ENCODE peak calls at places on chromosomes 1 and 21, in ten cellular contexts. One of them, this sample, is unnamed.

GRCh38 chr1:159962176-159962575 is 8.1 kb upstream of the SLAMF9 start:
- DNase-seq in iris pigment epithelial cell: no peak
- DNase-seq in neural progenitor cell: no peak
- DNase-seq in GDM1: no peak
- DNase-seq in posterior vena cava: no peak
- DNase-seq in ELF-1: no peak
- DNase-seq in tibial artery: no peak
- DNase-seq in Jurkat, Clone E6-1: no peak
- DNase-seq in AG09309: no peak
- DNase-seq in stimulated activated CD4-positive, alpha-beta T cell treated with anti-CD3 and anti-CD28 coated beads, Interleukin-4, amount 100 ng/mL, for 1 hour: no peak
- DNase-seq in this sample: no peak

GRCh38 chr1:200468264-200469001 is 58.6 kb upstream of the ZNF281 start:
- DNase-seq in iris pigment epithelial cell: no peak
- DNase-seq in neural progenitor cell: no peak
- DNase-seq in GDM1: no peak
- DNase-seq in posterior vena cava: no peak
- DNase-seq in ELF-1: no peak
- DNase-seq in tibial artery: no peak
- DNase-seq in Jurkat, Clone E6-1: no peak
- DNase-seq in AG09309: no peak
- DNase-seq in stimulated activated CD4-positive, alpha-beta T cell treated with anti-CD3 and anti-CD28 coated beads, Interleukin-4, amount 100 ng/mL, for 1 hour: no peak
- DNase-seq in this sample: no peak

GRCh38 chr1:24944318-24944717 is 14.2 kb upstream of the RUNX3 start:
- DNase-seq in iris pigment epithelial cell: no peak
- DNase-seq in neural progenitor cell: no peak
- DNase-seq in GDM1: no peak
- DNase-seq in posterior vena cava: no peak
- DNase-seq in ELF-1: no peak
- DNase-seq in tibial artery: no peak
- DNase-seq in Jurkat, Clone E6-1: no peak
- DNase-seq in AG09309: no peak
- DNase-seq in stimulated activated CD4-positive, alpha-beta T cell treated with anti-CD3 and anti-CD28 coated beads, Interleukin-4, amount 100 ng/mL, for 1 hour: no peak
- DNase-seq in this sample: no peak

GRCh38 chr1:2865000-2865399 is 63.5 kb upstream of the TTC34 start:
- DNase-seq in iris pigment epithelial cell: no peak
- DNase-seq in neural progenitor cell: no peak
- DNase-seq in GDM1: no peak
- DNase-seq in posterior vena cava: no peak
- DNase-seq in ELF-1: no peak
- DNase-seq in tibial artery: no peak
- DNase-seq in Jurkat, Clone E6-1: no peak
- DNase-seq in AG09309: no peak
- DNase-seq in stimulated activated CD4-positive, alpha-beta T cell treated with anti-CD3 and anti-CD28 coated beads, Interleukin-4, amount 100 ng/mL, for 1 hour: no peak
- DNase-seq in this sample: no peak

GRCh38 chr1:21598417-21598816 is 70.7 kb downstream of the RAP1GAP start:
- DNase-seq in iris pigment epithelial cell: no peak
- DNase-seq in neural progenitor cell: no peak
- DNase-seq in GDM1: no peak
- DNase-seq in posterior vena cava: no peak
- DNase-seq in ELF-1: no peak
- DNase-seq in tibial artery: no peak
- DNase-seq in Jurkat, Clone E6-1: no peak
- DNase-seq in AG09309: no peak
- DNase-seq in stimulated activated CD4-positive, alpha-beta T cell treated with anti-CD3 and anti-CD28 coated beads, Interleukin-4, amount 100 ng/mL, for 1 hour: no peak
- DNase-seq in this sample: no peak

GRCh38 chr1:182806015-182806678 is 16.6 kb downstream of the NPL start:
- DNase-seq in iris pigment epithelial cell: no peak
- DNase-seq in neural progenitor cell: peak
- DNase-seq in GDM1: no peak
- DNase-seq in posterior vena cava: no peak
- DNase-seq in ELF-1: peak
- DNase-seq in tibial artery: no peak
- DNase-seq in Jurkat, Clone E6-1: no peak
- DNase-seq in AG09309: no peak
- DNase-seq in stimulated activated CD4-positive, alpha-beta T cell treated with anti-CD3 and anti-CD28 coated beads, Interleukin-4, amount 100 ng/mL, for 1 hour: no peak
- DNase-seq in this sample: no peak

GRCh38 chr1:45945426-45945825 is 142.0 kb downstream of the MAST2 start:
- DNase-seq in iris pigment epithelial cell: peak
- DNase-seq in neural progenitor cell: no peak
- DNase-seq in GDM1: no peak
- DNase-seq in posterior vena cava: no peak
- DNase-seq in ELF-1: no peak
- DNase-seq in tibial artery: no peak
- DNase-seq in Jurkat, Clone E6-1: no peak
- DNase-seq in AG09309: no peak
- DNase-seq in stimulated activated CD4-positive, alpha-beta T cell treated with anti-CD3 and anti-CD28 coated beads, Interleukin-4, amount 100 ng/mL, for 1 hour: no peak
- DNase-seq in this sample: no peak

GRCh38 chr21:45975017-45975595 is 6.5 kb upstream of the COL6A1 start:
- DNase-seq in iris pigment epithelial cell: no peak
- DNase-seq in neural progenitor cell: peak
- DNase-seq in GDM1: no peak
- DNase-seq in posterior vena cava: peak
- DNase-seq in ELF-1: peak
- DNase-seq in tibial artery: peak
- DNase-seq in Jurkat, Clone E6-1: no peak
- DNase-seq in AG09309: no peak
- DNase-seq in stimulated activated CD4-positive, alpha-beta T cell treated with anti-CD3 and anti-CD28 coated beads, Interleukin-4, amount 100 ng/mL, for 1 hour: no peak
- DNase-seq in this sample: no peak

GRCh38 chr21:46109251-46110221 is 11.6 kb downstream of the COL6A2 start:
- DNase-seq in iris pigment epithelial cell: no peak
- DNase-seq in neural progenitor cell: no peak
- DNase-seq in GDM1: no peak
- DNase-seq in posterior vena cava: peak
- DNase-seq in ELF-1: peak
- DNase-seq in tibial artery: no peak
- DNase-seq in Jurkat, Clone E6-1: no peak
- DNase-seq in AG09309: no peak
- DNase-seq in stimulated activated CD4-positive, alpha-beta T cell treated with anti-CD3 and anti-CD28 coated beads, Interleukin-4, amount 100 ng/mL, for 1 hour: no peak
- DNase-seq in this sample: no peak

GRCh38 chr1:153945131-153945794 is 1.3 kb downstream of the DENND4B start:
- DNase-seq in iris pigment epithelial cell: peak
- DNase-seq in neural progenitor cell: peak
- DNase-seq in GDM1: peak
- DNase-seq in posterior vena cava: peak
- DNase-seq in ELF-1: no peak
- DNase-seq in tibial artery: peak
- DNase-seq in Jurkat, Clone E6-1: peak
- DNase-seq in AG09309: no peak
- DNase-seq in stimulated activated CD4-positive, alpha-beta T cell treated with anti-CD3 and anti-CD28 coated beads, Interleukin-4, amount 100 ng/mL, for 1 hour: peak
- DNase-seq in this sample: peak

GRCh38 chr1:232965124-232965911 is 14.9 kb downstream of the NTPCR start:
- DNase-seq in iris pigment epithelial cell: no peak
- DNase-seq in neural progenitor cell: no peak
- DNase-seq in GDM1: peak
- DNase-seq in posterior vena cava: no peak
- DNase-seq in ELF-1: no peak
- DNase-seq in tibial artery: no peak
- DNase-seq in Jurkat, Clone E6-1: peak
- DNase-seq in AG09309: no peak
- DNase-seq in stimulated activated CD4-positive, alpha-beta T cell treated with anti-CD3 and anti-CD28 coated beads, Interleukin-4, amount 100 ng/mL, for 1 hour: no peak
- DNase-seq in this sample: no peak

GRCh38 chr1:201328576-201328975 is 45.3 kb downstream of the PKP1 start:
- DNase-seq in iris pigment epithelial cell: no peak
- DNase-seq in neural progenitor cell: no peak
- DNase-seq in GDM1: no peak
- DNase-seq in posterior vena cava: peak
- DNase-seq in ELF-1: no peak
- DNase-seq in tibial artery: no peak
- DNase-seq in Jurkat, Clone E6-1: no peak
- DNase-seq in AG09309: no peak
- DNase-seq in stimulated activated CD4-positive, alpha-beta T cell treated with anti-CD3 and anti-CD28 coated beads, Interleukin-4, amount 100 ng/mL, for 1 hour: no peak
- DNase-seq in this sample: no peak

GRCh38 chr1:15777913-15778707 is 19.5 kb downstream of the FBLIM1 start:
- DNase-seq in iris pigment epithelial cell: no peak
- DNase-seq in neural progenitor cell: no peak
- DNase-seq in GDM1: no peak
- DNase-seq in posterior vena cava: no peak
- DNase-seq in ELF-1: no peak
- DNase-seq in tibial artery: no peak
- DNase-seq in Jurkat, Clone E6-1: no peak
- DNase-seq in AG09309: no peak
- DNase-seq in stimulated activated CD4-positive, alpha-beta T cell treated with anti-CD3 and anti-CD28 coated beads, Interleukin-4, amount 100 ng/mL, for 1 hour: no peak
- DNase-seq in this sample: no peak

GRCh38 chr1:201795066-201795465 is 33.9 kb upstream of the IPO9 start:
- DNase-seq in iris pigment epithelial cell: peak
- DNase-seq in neural progenitor cell: peak
- DNase-seq in GDM1: no peak
- DNase-seq in posterior vena cava: no peak
- DNase-seq in ELF-1: no peak
- DNase-seq in tibial artery: no peak
- DNase-seq in Jurkat, Clone E6-1: no peak
- DNase-seq in AG09309: no peak
- DNase-seq in stimulated activated CD4-positive, alpha-beta T cell treated with anti-CD3 and anti-CD28 coated beads, Interleukin-4, amount 100 ng/mL, for 1 hour: no peak
- DNase-seq in this sample: peak

GRCh38 chr1:84260852-84261518 is 40.5 kb upstream of the SAMD13 start:
- DNase-seq in iris pigment epithelial cell: peak
- DNase-seq in neural progenitor cell: no peak
- DNase-seq in GDM1: no peak
- DNase-seq in posterior vena cava: no peak
- DNase-seq in ELF-1: no peak
- DNase-seq in tibial artery: no peak
- DNase-seq in Jurkat, Clone E6-1: no peak
- DNase-seq in AG09309: no peak
- DNase-seq in stimulated activated CD4-positive, alpha-beta T cell treated with anti-CD3 and anti-CD28 coated beads, Interleukin-4, amount 100 ng/mL, for 1 hour: no peak
- DNase-seq in this sample: no peak

GRCh38 chr1:36884801-36885200 is 149.5 kb downstream of the GRIK3 start:
- DNase-seq in iris pigment epithelial cell: no peak
- DNase-seq in neural progenitor cell: no peak
- DNase-seq in GDM1: no peak
- DNase-seq in posterior vena cava: no peak
- DNase-seq in ELF-1: no peak
- DNase-seq in tibial artery: no peak
- DNase-seq in Jurkat, Clone E6-1: no peak
- DNase-seq in AG09309: no peak
- DNase-seq in stimulated activated CD4-positive, alpha-beta T cell treated with anti-CD3 and anti-CD28 coated beads, Interleukin-4, amount 100 ng/mL, for 1 hour: no peak
- DNase-seq in this sample: no peak

GRCh38 chr21:17416139-17416538 is 96.7 kb upstream of the CXADR start:
- DNase-seq in iris pigment epithelial cell: peak
- DNase-seq in neural progenitor cell: no peak
- DNase-seq in GDM1: no peak
- DNase-seq in posterior vena cava: no peak
- DNase-seq in ELF-1: no peak
- DNase-seq in tibial artery: no peak
- DNase-seq in Jurkat, Clone E6-1: no peak
- DNase-seq in AG09309: no peak
- DNase-seq in stimulated activated CD4-positive, alpha-beta T cell treated with anti-CD3 and anti-CD28 coated beads, Interleukin-4, amount 100 ng/mL, for 1 hour: no peak
- DNase-seq in this sample: no peak

GRCh38 chr1:55750020-55750995 is 535.1 kb upstream of the USP24 start:
- DNase-seq in iris pigment epithelial cell: no peak
- DNase-seq in neural progenitor cell: no peak
- DNase-seq in GDM1: no peak
- DNase-seq in posterior vena cava: no peak
- DNase-seq in ELF-1: no peak
- DNase-seq in tibial artery: no peak
- DNase-seq in Jurkat, Clone E6-1: no peak
- DNase-seq in AG09309: no peak
- DNase-seq in stimulated activated CD4-positive, alpha-beta T cell treated with anti-CD3 and anti-CD28 coated beads, Interleukin-4, amount 100 ng/mL, for 1 hour: no peak
- DNase-seq in this sample: no peak

GRCh38 chr1:221100196-221100950 is 221.1 kb downstream of the HLX start:
- DNase-seq in iris pigment epithelial cell: peak
- DNase-seq in neural progenitor cell: no peak
- DNase-seq in GDM1: no peak
- DNase-seq in posterior vena cava: no peak
- DNase-seq in ELF-1: no peak
- DNase-seq in tibial artery: no peak
- DNase-seq in Jurkat, Clone E6-1: no peak
- DNase-seq in AG09309: peak
- DNase-seq in stimulated activated CD4-positive, alpha-beta T cell treated with anti-CD3 and anti-CD28 coated beads, Interleukin-4, amount 100 ng/mL, for 1 hour: no peak
- DNase-seq in this sample: peak

GRCh38 chr1:239250353-239251035 is 135.9 kb upstream of the CHRM3 start:
- DNase-seq in iris pigment epithelial cell: peak
- DNase-seq in neural progenitor cell: no peak
- DNase-seq in GDM1: peak
- DNase-seq in posterior vena cava: no peak
- DNase-seq in ELF-1: no peak
- DNase-seq in tibial artery: no peak
- DNase-seq in Jurkat, Clone E6-1: no peak
- DNase-seq in AG09309: no peak
- DNase-seq in stimulated activated CD4-positive, alpha-beta T cell treated with anti-CD3 and anti-CD28 coated beads, Interleukin-4, amount 100 ng/mL, for 1 hour: no peak
- DNase-seq in this sample: no peak

GRCh38 chr1:47664356-47664755 is 226.5 kb downstream of the FOXD2 start:
- DNase-seq in iris pigment epithelial cell: no peak
- DNase-seq in neural progenitor cell: no peak
- DNase-seq in GDM1: no peak
- DNase-seq in posterior vena cava: no peak
- DNase-seq in ELF-1: no peak
- DNase-seq in tibial artery: peak
- DNase-seq in Jurkat, Clone E6-1: no peak
- DNase-seq in AG09309: no peak
- DNase-seq in stimulated activated CD4-positive, alpha-beta T cell treated with anti-CD3 and anti-CD28 coated beads, Interleukin-4, amount 100 ng/mL, for 1 hour: no peak
- DNase-seq in this sample: no peak

GRCh38 chr1:171743014-171743870 is 1.4 kb upstream of the VAMP4 start:
- DNase-seq in iris pigment epithelial cell: peak
- DNase-seq in neural progenitor cell: no peak
- DNase-seq in GDM1: no peak
- DNase-seq in posterior vena cava: no peak
- DNase-seq in ELF-1: no peak
- DNase-seq in tibial artery: peak
- DNase-seq in Jurkat, Clone E6-1: no peak
- DNase-seq in AG09309: peak
- DNase-seq in stimulated activated CD4-positive, alpha-beta T cell treated with anti-CD3 and anti-CD28 coated beads, Interleukin-4, amount 100 ng/mL, for 1 hour: no peak
- DNase-seq in this sample: no peak

GRCh38 chr1:7827134-7827955 is 25.5 kb downstream of the UTS2 start:
- DNase-seq in iris pigment epithelial cell: peak
- DNase-seq in neural progenitor cell: no peak
- DNase-seq in GDM1: no peak
- DNase-seq in posterior vena cava: no peak
- DNase-seq in ELF-1: peak
- DNase-seq in tibial artery: no peak
- DNase-seq in Jurkat, Clone E6-1: no peak
- DNase-seq in AG09309: no peak
- DNase-seq in stimulated activated CD4-positive, alpha-beta T cell treated with anti-CD3 and anti-CD28 coated beads, Interleukin-4, amount 100 ng/mL, for 1 hour: peak
- DNase-seq in this sample: peak

GRCh38 chr1:226027861-226028260 is 28.7 kb upstream of the SDE2 start:
- DNase-seq in iris pigment epithelial cell: no peak
- DNase-seq in neural progenitor cell: no peak
- DNase-seq in GDM1: no peak
- DNase-seq in posterior vena cava: no peak
- DNase-seq in ELF-1: no peak
- DNase-seq in tibial artery: no peak
- DNase-seq in Jurkat, Clone E6-1: no peak
- DNase-seq in AG09309: no peak
- DNase-seq in stimulated activated CD4-positive, alpha-beta T cell treated with anti-CD3 and anti-CD28 coated beads, Interleukin-4, amount 100 ng/mL, for 1 hour: no peak
- DNase-seq in this sample: no peak

GRCh38 chr1:112713466-112714312 is 1.4 kb downstream of the PPM1J start:
- DNase-seq in iris pigment epithelial cell: no peak
- DNase-seq in neural progenitor cell: peak
- DNase-seq in GDM1: peak
- DNase-seq in posterior vena cava: peak
- DNase-seq in ELF-1: peak
- DNase-seq in tibial artery: peak
- DNase-seq in Jurkat, Clone E6-1: no peak
- DNase-seq in AG09309: no peak
- DNase-seq in stimulated activated CD4-positive, alpha-beta T cell treated with anti-CD3 and anti-CD28 coated beads, Interleukin-4, amount 100 ng/mL, for 1 hour: no peak
- DNase-seq in this sample: peak

GRCh38 chr1:172383541-172383940 is 36.9 kb upstream of the C1orf105 start:
- DNase-seq in iris pigment epithelial cell: peak
- DNase-seq in neural progenitor cell: no peak
- DNase-seq in GDM1: no peak
- DNase-seq in posterior vena cava: no peak
- DNase-seq in ELF-1: no peak
- DNase-seq in tibial artery: no peak
- DNase-seq in Jurkat, Clone E6-1: no peak
- DNase-seq in AG09309: no peak
- DNase-seq in stimulated activated CD4-positive, alpha-beta T cell treated with anti-CD3 and anti-CD28 coated beads, Interleukin-4, amount 100 ng/mL, for 1 hour: no peak
- DNase-seq in this sample: no peak

GRCh38 chr1:11938722-11939526 is 4.4 kb downstream of the PLOD1 start:
- DNase-seq in iris pigment epithelial cell: no peak
- DNase-seq in neural progenitor cell: no peak
- DNase-seq in GDM1: no peak
- DNase-seq in posterior vena cava: no peak
- DNase-seq in ELF-1: no peak
- DNase-seq in tibial artery: no peak
- DNase-seq in Jurkat, Clone E6-1: no peak
- DNase-seq in AG09309: no peak
- DNase-seq in stimulated activated CD4-positive, alpha-beta T cell treated with anti-CD3 and anti-CD28 coated beads, Interleukin-4, amount 100 ng/mL, for 1 hour: no peak
- DNase-seq in this sample: no peak

GRCh38 chr1:15308135-15308534 is 61.1 kb downstream of the FHAD1 start:
- DNase-seq in iris pigment epithelial cell: no peak
- DNase-seq in neural progenitor cell: no peak
- DNase-seq in GDM1: no peak
- DNase-seq in posterior vena cava: peak
- DNase-seq in ELF-1: no peak
- DNase-seq in tibial artery: no peak
- DNase-seq in Jurkat, Clone E6-1: no peak
- DNase-seq in AG09309: no peak
- DNase-seq in stimulated activated CD4-positive, alpha-beta T cell treated with anti-CD3 and anti-CD28 coated beads, Interleukin-4, amount 100 ng/mL, for 1 hour: no peak
- DNase-seq in this sample: no peak